ENCODE peak calls at places on chromosomes 13 and 19, in four cellular contexts. E, F, M and Q are unnamed samples.

GRCh38 chr19:2602391-2603181 is 99.9 kb downstream of the GNG7 start:
- DNase-seq in E (peak; percentile 72), F (no peak), M (no peak), Q (no peak)

GRCh38 chr19:43765109-43765876 is 10.5 kb upstream of the SMG9 start:
- DNase-seq in E (no peak), F (peak; percentile 47), M (peak; percentile 95), Q (peak; percentile 30)

GRCh38 chr19:10379880-10380310 is 477 bp downstream of the TYK2 start:
- DNase-seq in E (no peak), F (peak; percentile 39), M (no peak), Q (no peak)

GRCh38 chr13:19927117-19927734 is 31.3 kb upstream of the ZMYM2 start:
- DNase-seq in E (no peak), F (no peak), M (no peak), Q (peak; percentile 21)

GRCh38 chr13:48506092-48506701 is 26.7 kb downstream of the RCBTB2 start:
- DNase-seq in E (no peak), F (no peak), M (no peak), Q (no peak)

GRCh38 chr13:32883501-32883900 is 132.7 kb upstream of the KL start:
- DNase-seq in E (no peak), F (no peak), M (no peak), Q (no peak)

GRCh38 chr13:109412232-109412935 is 374.0 kb downstream of the IRS2 start:
- DNase-seq in E (peak; percentile 44), F (no peak), M (no peak), Q (no peak)

GRCh38 chr19:54248016-54248601 is 5.5 kb upstream of the LILRA6 start:
- DNase-seq in E (no peak), F (no peak), M (no peak), Q (no peak)

GRCh38 chr13:26050568-26051230 is 1.1 kb downstream of the SHISA2 start:
- DNase-seq in E (peak; percentile 72), F (no peak), M (no peak), Q (no peak)
- TF ChIP-seq ETV6 in E (peak; percentile 92), F (no peak), M (no peak), Q (no peak)

DNA sequence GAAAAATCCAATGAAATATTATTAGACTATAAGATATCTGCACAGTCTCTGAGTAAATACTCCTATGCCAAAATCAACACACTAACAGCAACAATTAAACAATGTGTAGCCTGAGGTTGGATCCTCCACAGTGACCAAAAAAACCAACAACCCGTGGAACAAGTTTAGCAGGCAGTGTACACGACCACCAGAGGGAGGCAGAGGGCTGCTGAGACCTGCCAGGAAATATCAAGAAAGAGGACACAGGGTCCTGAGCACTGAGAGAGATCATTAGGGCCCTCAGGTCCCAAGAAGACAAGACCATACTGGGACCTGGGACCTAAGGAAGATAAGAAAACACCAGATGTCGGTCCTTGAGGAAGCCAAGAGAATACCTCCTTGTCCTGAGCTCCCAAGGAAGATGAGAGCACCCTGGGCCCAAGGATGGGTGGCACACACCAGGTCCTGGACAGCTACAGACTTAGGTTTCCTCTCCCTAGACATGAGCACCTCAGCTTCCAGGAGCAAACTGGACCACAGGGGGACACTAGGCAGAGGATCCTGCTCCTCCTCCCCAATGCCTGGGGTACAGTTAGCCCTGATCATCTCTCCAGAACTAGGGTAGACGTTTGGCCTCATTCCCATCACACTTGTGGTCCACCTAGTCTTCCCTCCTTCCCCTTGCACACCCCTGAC is 822 bp upstream of the ZNF274 start:
- DNase-seq in E (peak; percentile 79), F (peak; percentile 44), M (no peak), Q (peak; percentile 71)
- TF ChIP-seq ETV6 in E (no peak), F (no peak), M (no peak), Q (no peak)

DNA sequence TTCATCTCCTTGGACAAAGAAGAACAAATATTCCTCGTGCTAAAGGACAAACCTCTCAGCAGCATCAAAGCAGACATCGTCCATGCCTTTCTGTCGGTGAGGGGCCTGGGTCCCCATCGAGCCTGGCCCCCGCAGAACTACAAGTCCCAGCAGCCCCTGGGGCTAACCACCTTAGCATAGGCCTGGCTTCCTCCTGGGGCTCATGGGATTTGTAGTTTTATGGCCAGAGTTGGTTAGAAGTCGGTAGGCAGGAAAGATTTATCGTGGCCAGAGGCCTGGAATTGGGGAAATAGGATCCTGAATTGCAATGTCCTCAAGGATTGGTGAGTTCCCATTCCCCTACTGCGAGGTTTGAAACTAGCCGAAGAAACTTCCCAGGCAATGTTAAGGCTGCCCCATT is 19.6 kb downstream of the TMEM150B start:
- DNase-seq in E (peak; percentile 75), F (peak; percentile 78), M (no peak), Q (no peak)
- TF ChIP-seq ETV6 in E (no peak), F (no peak), M (no peak), Q (no peak)

DNA sequence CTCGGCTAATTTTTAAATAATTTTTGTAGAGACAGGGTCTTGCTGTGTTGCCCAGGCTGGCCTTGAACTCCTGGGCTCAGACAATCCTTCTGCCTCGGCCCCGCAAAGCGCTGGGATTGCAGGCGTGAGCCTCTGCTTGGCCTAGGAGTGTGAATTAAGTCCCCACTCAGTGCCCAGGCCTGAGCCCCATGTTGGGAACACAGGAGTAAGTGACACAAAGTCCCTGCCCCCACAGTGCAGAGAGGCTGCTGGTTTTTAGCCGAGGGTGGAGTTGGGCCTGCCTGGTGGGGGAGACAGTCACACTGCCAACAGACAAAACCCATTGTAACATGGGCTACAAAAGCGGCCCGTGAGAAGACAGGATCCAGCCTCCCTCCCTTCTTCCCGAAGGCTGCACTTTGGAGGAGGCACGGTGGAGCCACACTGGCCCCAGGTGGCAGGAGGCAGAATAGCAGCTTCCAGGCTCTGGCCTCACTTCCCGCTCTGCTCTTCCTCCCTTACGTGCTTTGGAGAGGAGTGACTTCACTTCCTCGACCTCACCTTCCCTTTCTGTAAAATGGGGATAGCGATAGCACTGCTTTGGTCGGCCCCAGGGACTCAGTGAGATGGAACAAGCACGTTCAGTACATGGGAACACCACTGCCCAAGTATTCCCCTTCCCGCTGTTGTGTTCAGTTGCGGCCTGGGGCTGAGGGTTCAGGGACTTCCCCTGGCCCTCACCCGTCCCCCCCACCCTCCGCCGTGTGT is 15.2 kb upstream of the EHD2 start:
- DNase-seq in E (peak; percentile 86), F (peak; percentile 83), M (peak; percentile 20), Q (peak; percentile 67)
- TF ChIP-seq ETV6 in E (peak; percentile 76), F (no peak), M (no peak), Q (no peak)

DNA sequence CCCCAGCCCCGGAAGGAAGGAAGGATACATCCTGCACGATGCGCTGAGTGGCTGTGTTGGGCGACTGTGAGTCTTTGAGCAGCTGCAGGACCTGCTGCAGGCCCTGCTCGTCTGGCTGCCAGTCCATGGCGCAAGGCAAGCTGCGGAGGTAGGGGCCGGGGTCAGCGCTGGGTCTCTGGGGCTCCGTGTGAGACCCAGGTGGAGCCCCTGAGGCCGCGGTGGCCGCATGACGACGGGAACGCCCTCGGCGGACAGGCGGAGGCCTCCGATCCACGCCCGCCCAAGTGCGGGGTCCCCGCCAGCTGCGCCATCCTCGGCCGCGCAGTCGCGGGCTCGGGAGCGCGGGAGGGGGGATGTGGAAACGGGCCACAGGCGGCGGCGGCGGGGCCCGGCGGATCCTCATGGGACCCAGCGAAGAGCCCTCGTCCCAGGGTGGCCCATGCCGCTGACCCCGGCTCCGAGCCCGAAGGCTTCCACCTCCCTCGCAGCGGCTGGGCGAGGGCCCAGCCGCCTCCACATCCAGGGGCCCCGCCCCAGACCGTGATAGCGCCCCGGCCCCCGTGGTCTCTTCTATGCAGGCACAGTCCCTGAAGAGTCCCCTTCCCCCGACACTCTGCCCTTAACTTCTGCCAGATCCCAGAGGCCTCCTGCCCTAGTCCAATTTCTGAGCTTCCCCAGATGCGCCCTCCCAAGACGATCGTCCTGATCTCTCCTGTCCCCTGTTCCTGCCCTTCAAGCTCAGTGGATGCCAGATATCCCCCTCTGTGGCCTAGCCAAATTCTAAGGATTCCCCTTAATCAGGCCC is 2.7 kb downstream of the TNPO2 start:
- DNase-seq in E (peak; percentile 26), F (peak; percentile 54), M (no peak), Q (no peak)
- TF ChIP-seq ETV6 in E (no peak), F (no peak), M (no peak), Q (no peak)